ENCODE peak calls at places on chromosomes 4 and X, in four cellular contexts. G is T-helper 17 cell; C is CD8-positive, alpha-beta T cell; Q is body of pancreas. V is an unnamed sample. For H3K9me3, the result is how much of the 10 kb centered on the place peaks cover.

GRCh38 chr4:168832746-168833575 is 177.1 kb downstream of the CBR4 start:
- ATAC-seq in Q (peak), G (no peak), C (no peak), V (peak)

GRCh38 chr4:157600583-157600982 is 380.1 kb downstream of the GRIA2 start:
- ATAC-seq in C (no peak), Q (no peak), G (no peak), V (no peak)

GRCh38 chr4:112076919-112077608 is 68.2 kb upstream of the FAM241A start:
- ATAC-seq in G (no peak), Q (no peak), C (no peak), V (no peak)

GRCh38 chr4:40473578-40474388 is 138.7 kb downstream of the CHRNA9 start:
- ATAC-seq in Q (peak), C (no peak), G (no peak), V (no peak)

GRCh38 chrX:140572724-140573123 is 67.9 kb upstream of the SOX3 start:
- ATAC-seq in C (no peak), Q (no peak), G (no peak), V (no peak)

GRCh38 chrX:153708415-153708814 is 15.8 kb downstream of the BCAP31 start:
- ATAC-seq in G (peak), C (peak), Q (peak), V (peak)

GRCh38 chr4:6907658-6908191 is 1.9 kb upstream of the TBC1D14 start:
- ATAC-seq in G (no peak), C (no peak), Q (no peak), V (no peak)

GRCh38 chrX:13700380-13700779 is 11.5 kb downstream of the RAB9A start:
- ATAC-seq in C (no peak), Q (no peak), G (no peak), V (no peak)

GRCh38 chrX:7091923-7092322 is 55.6 kb upstream of the STS start:
- ATAC-seq in G (no peak), Q (no peak), C (no peak), V (no peak)

GRCh38 chrX:78327370-78328048 is at the start of gene CYSLTR1:
- ATAC-seq in C (no peak), G (peak), Q (no peak), V (no peak)

GRCh38 chr4:174398728-174399127 is 115.0 kb downstream of the CEP44 start:
- ATAC-seq in Q (no peak), C (no peak), G (no peak), V (no peak)

GRCh38 chr4:87073187-87073569 is 138.4 kb downstream of the AFF1 start:
- ATAC-seq in C (no peak), G (peak), Q (no peak), V (peak)

GRCh38 chrX:109475174-109475891 is 6.6 kb downstream of the GUCY2F start:
- ATAC-seq in G (no peak), C (no peak), Q (peak), V (no peak)

GRCh38 chr4:188332265-188332664 is 193.0 kb downstream of the TRIML1 start:
- ATAC-seq in G (no peak), C (no peak), Q (no peak), V (no peak)

GRCh38 chr4:126582737-126583136 is 1050.0 kb upstream of the INTU start:
- ATAC-seq in Q (no peak), C (no peak), G (no peak), V (no peak)

GRCh38 chr4:95263391-95263790 is 285.4 kb downstream of the UNC5C start:
- ATAC-seq in Q (no peak), G (no peak), C (no peak), V (no peak)

GRCh38 chr4:143396695-143397094 is 60.0 kb downstream of the GAB1 start:
- ATAC-seq in C (no peak), G (no peak), Q (no peak), V (no peak)

GRCh38 chr4:41512139-41512538 is 25.8 kb upstream of the LIMCH1 start:
- ATAC-seq in Q (no peak), C (no peak), G (no peak), V (no peak)

GRCh38 chr4:162015090-162015489 is 148.7 kb downstream of the FSTL5 start:
- ATAC-seq in G (no peak), C (no peak), Q (no peak), V (no peak)

GRCh38 chrX:47059142-47059874 is 18.9 kb upstream of the RGN start:
- ATAC-seq in Q (no peak), G (no peak), C (no peak), V (no peak)

GRCh38 chr4:95472538-95472937 is 76.2 kb downstream of the UNC5C start:
- ATAC-seq in G (no peak), Q (no peak), C (no peak), V (no peak)

GRCh38 chr4:156347412-156348075 is 393.9 kb upstream of the CTSO start:
- ATAC-seq in Q (no peak), G (no peak), C (no peak), V (no peak)

GRCh38 chr4:8199594-8200301 is 658 bp downstream of the SH3TC1 start:
- ATAC-seq in C (peak), Q (peak), G (peak), V (no peak)

GRCh38 chr4:11843340-11843739 is 414.6 kb upstream of the HS3ST1 start:
- ATAC-seq in G (no peak), C (no peak), Q (no peak), V (no peak)

GRCh38 chrX:50594788-50595187 is 124.2 kb upstream of the DGKK start:
- ATAC-seq in G (no peak), C (no peak), Q (no peak), V (no peak)

GRCh38 chr4:1253831-1254230 is 4.9 kb upstream of the CTBP1 start:
- ATAC-seq in C (no peak), Q (no peak), G (peak), V (no peak)
- H3K9me3 ChIP-seq in C (under half), Q (under half), G (under half), V (under half)

GRCh38 chr4:620851-621261 is 4.5 kb upstream of the PDE6B start:
- ATAC-seq in G (no peak), Q (no peak), C (no peak), V (no peak)
- H3K9me3 ChIP-seq in G (under half), Q (under half), C (under half), V (under half)

DNA sequence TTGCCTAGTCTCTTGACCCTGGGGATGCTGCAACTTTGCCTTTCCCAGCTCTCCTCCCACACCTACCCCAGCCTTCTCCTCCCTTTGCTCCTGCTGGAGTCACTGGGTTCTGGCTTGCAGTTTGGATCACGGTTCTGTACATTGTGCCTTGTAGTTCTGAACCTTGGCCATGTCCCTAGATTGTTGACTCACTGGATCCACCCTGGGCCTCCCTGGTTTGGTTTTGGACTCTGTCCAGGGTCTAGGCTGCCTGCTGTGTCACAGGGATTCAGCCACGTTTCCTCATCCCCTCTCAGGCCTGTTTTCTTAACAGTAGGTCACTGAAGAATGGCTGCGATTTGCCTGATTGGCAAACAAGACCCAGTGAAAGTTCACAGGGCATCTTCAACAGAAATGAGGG is 11.5 kb upstream of the GABRE start:
- ATAC-seq in Q (no peak), C (no peak), G (no peak), V (peak)
- H3K9me3 ChIP-seq in Q (under half), C (under half), G (under half), V (under half)

GRCh38 chrX:156000361-156000926 is 2.9 kb downstream of the IL9R start:
- ATAC-seq in G (no peak), Q (no peak), C (peak), V (no peak)

GRCh38 chrX:155995476-155995875 is 2.0 kb upstream of the IL9R start:
- ATAC-seq in G (no peak), C (no peak), Q (no peak), V (no peak)

GRCh38 chrX:155998761-155999510 is 1.4 kb downstream of the IL9R start:
- ATAC-seq in C (no peak), Q (no peak), G (no peak), V (no peak)

GRCh38 chrX:155997436-155997835 is at the start of gene IL9R:
- ATAC-seq in G (peak), C (peak), Q (no peak), V (no peak)

GRCh38 chrX:155998116-155998515 is 620 bp downstream of the IL9R start:
- ATAC-seq in C (no peak), Q (no peak), G (no peak), V (no peak)
- H3K9me3 ChIP-seq in C (under half), Q (under half), G (under half), V (under half)

GRCh38 chrX:20019672-20020365 is 29.0 kb upstream of the BCLAF3 start:
- ATAC-seq in Q (no peak), C (no peak), G (no peak), V (no peak)

GRCh38 chrX:20016618-20016945 is 25.7 kb upstream of the BCLAF3 start:
- ATAC-seq in C (no peak), Q (no peak), G (no peak), V (no peak)

GRCh38 chrX:20011608-20012007 is 20.7 kb upstream of the BCLAF3 start:
- ATAC-seq in C (no peak), G (no peak), Q (no peak), V (no peak)

GRCh38 chrX:20015945-20016617 is 25.2 kb upstream of the BCLAF3 start:
- ATAC-seq in C (no peak), G (no peak), Q (no peak), V (no peak)

GRCh38 chrX:20015422-20015821 is 24.6 kb upstream of the BCLAF3 start:
- ATAC-seq in G (no peak), C (no peak), Q (no peak), V (no peak)
- H3K9me3 ChIP-seq in G (under half), C (under half), Q (under half), V (under half)

GRCh38 chr4:33470805-33471204 is 2750.6 kb downstream of the PCDH7 start:
- ATAC-seq in G (no peak), C (no peak), Q (no peak), V (no peak)
- H3K9me3 ChIP-seq in G (under half), C (under half), Q (under half), V (under half)

GRCh38 chrX:138929905-138930304 is 218.4 kb upstream of the FGF13 start:
- ATAC-seq in C (no peak), G (no peak), Q (no peak), V (no peak)

GRCh38 chrX:138925330-138925729 is 213.8 kb upstream of the FGF13 start:
- ATAC-seq in Q (no peak), C (no peak), G (no peak), V (peak)

GRCh38 chrX:138928737-138929459 is 217.4 kb upstream of the FGF13 start:
- ATAC-seq in Q (no peak), G (no peak), C (no peak), V (no peak)

DNA sequence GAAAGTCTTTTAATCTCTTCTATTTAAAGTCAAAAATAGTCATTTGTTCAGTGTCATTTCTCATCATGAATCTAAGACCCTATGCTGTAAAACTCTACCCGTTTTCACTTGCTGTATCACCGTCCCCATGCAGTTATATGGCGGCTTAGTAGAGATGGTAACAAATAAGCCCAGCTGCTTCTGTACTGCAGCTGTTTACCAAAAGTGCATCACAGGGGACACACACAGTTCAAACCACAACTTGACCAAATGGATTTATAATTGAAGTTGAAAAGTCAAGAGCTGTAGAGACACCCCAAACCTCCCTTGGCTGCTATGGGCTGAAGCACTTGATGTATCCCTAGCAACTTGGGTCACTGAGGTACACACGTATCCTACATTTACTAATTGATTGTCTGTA is 219.0 kb upstream of the FGF13 start:
- ATAC-seq in C (no peak), G (no peak), Q (no peak), V (no peak)
- H3K9me3 ChIP-seq in C (under half), G (under half), Q (under half), V (under half)

GRCh38 chrX:145613894-145614293 is 203.7 kb upstream of the SLITRK2 start:
- ATAC-seq in Q (no peak), G (no peak), C (no peak), V (no peak)

GRCh38 chrX:145609951-145610511 is 207.6 kb upstream of the SLITRK2 start:
- ATAC-seq in Q (no peak), C (no peak), G (no peak), V (no peak)
- H3K9me3 ChIP-seq in Q (under half), C (under half), G (under half), V (under half)